ENCODE peak calls at places on chromosomes 1 and 21, in ten cellular contexts. M is WTC11; Z is body of pancreas; Q is H9; N is CD4-positive, alpha-beta T cell; T is GM13976; U is upper lobe of right lung; K is esophagus muscularis mucosa; J is uterus; I is progenitor cell of endocrine pancreas. P is an unnamed sample.

GRCh38 chr1:25515033-25515432 is 28.4 kb upstream of the LDLRAP1 start:
- DNase-seq in M (no peak), Z (no peak), Q (no peak), N (no peak), T (no peak), U (peak), K (no peak), J (no peak), I (no peak), P (no peak)

GRCh38 chr1:18546026-18546425 is 65.3 kb downstream of the KLHDC7A start:
- DNase-seq in M (no peak), Z (no peak), Q (no peak), N (no peak), T (no peak), U (no peak), K (no peak), J (no peak), I (no peak), P (no peak)

GRCh38 chr1:63322944-63323865 is 838 bp downstream of the FOXD3 start:
- DNase-seq in M (peak), Z (no peak), Q (peak), N (no peak), T (peak), U (no peak), K (no peak), J (no peak), I (peak), P (no peak)

GRCh38 chr1:43044572-43045361 is 86.1 kb upstream of the SLC2A1 start:
- DNase-seq in M (no peak), Z (peak), Q (no peak), N (no peak), T (no peak), U (no peak), K (no peak), J (no peak), I (no peak), P (no peak)

GRCh38 chr1:191034126-191034525 is 556.5 kb upstream of the BRINP3 start:
- DNase-seq in M (no peak), Z (no peak), Q (no peak), N (no peak), T (no peak), U (no peak), K (no peak), J (no peak), I (no peak), P (no peak)

GRCh38 chr21:42863504-42863870 is 15.9 kb downstream of the WDR4 start:
- DNase-seq in M (no peak), Z (peak), Q (no peak), N (no peak), T (no peak), U (no peak), K (no peak), J (no peak), I (no peak), P (no peak)

GRCh38 chr1:202154766-202155477 is 5.5 kb downstream of the PTPN7 start:
- DNase-seq in M (peak), Z (peak), Q (peak), N (peak), T (no peak), U (no peak), K (no peak), J (no peak), I (peak), P (no peak)

GRCh38 chr1:172018727-172019311 is 177.5 kb downstream of the DNM3 start:
- DNase-seq in M (no peak), Z (no peak), Q (no peak), N (no peak), T (no peak), U (no peak), K (no peak), J (no peak), I (no peak), P (no peak)

GRCh38 chr1:162213281-162213909 is 143.9 kb downstream of the NOS1AP start:
- DNase-seq in M (no peak), Z (peak), Q (no peak), N (no peak), T (no peak), U (peak), K (no peak), J (peak), I (no peak), P (no peak)

GRCh38 chr1:183989078-183989577 is 48.4 kb downstream of the COLGALT2 start:
- DNase-seq in M (no peak), Z (peak), Q (no peak), N (no peak), T (peak), U (no peak), K (no peak), J (peak), I (no peak), P (no peak)

GRCh38 chr1:101592861-101593260 is 356.0 kb downstream of the S1PR1 start:
- DNase-seq in M (no peak), Z (no peak), Q (no peak), N (no peak), T (no peak), U (no peak), K (no peak), J (no peak), I (no peak), P (no peak)

GRCh38 chr1:7613106-7613850 is 157.8 kb upstream of the VAMP3 start:
- DNase-seq in M (no peak), Z (no peak), Q (no peak), N (no peak), T (no peak), U (no peak), K (no peak), J (no peak), I (no peak), P (no peak)

GRCh38 chr1:222928212-222928611 is 113.4 kb downstream of the DISP1 start:
- DNase-seq in M (peak), Z (peak), Q (peak), N (no peak), T (no peak), U (peak), K (no peak), J (no peak), I (no peak), P (no peak)
- TF ChIP-seq CTCF in M (no peak), Z (no peak), Q (no peak), N (no peak), T (no peak), U (no peak), K (no peak), J (no peak), I (no peak), P (no peak)

GRCh38 chr1:52905376-52905698 is 16.2 kb downstream of the ECHDC2 start:
- DNase-seq in M (no peak), Z (no peak), Q (no peak), N (no peak), T (no peak), U (no peak), K (no peak), J (no peak), I (no peak), P (no peak)

GRCh38 chr1:52906135-52906603 is 15.4 kb downstream of the ECHDC2 start:
- DNase-seq in M (no peak), Z (no peak), Q (no peak), N (no peak), T (no peak), U (no peak), K (no peak), J (no peak), I (no peak), P (no peak)

GRCh38 chr1:52907812-52908153 is 13.8 kb downstream of the ECHDC2 start:
- DNase-seq in M (no peak), Z (no peak), Q (no peak), N (no peak), T (no peak), U (no peak), K (no peak), J (no peak), I (no peak), P (no peak)

GRCh38 chr1:52907068-52907811 is 14.3 kb downstream of the ECHDC2 start:
- DNase-seq in M (no peak), Z (no peak), Q (no peak), N (no peak), T (no peak), U (no peak), K (no peak), J (no peak), I (no peak), P (no peak)

GRCh38 chr1:52904590-52905375 is 16.8 kb downstream of the ECHDC2 start:
- DNase-seq in M (peak), Z (no peak), Q (peak), N (no peak), T (peak), U (no peak), K (no peak), J (no peak), I (no peak), P (no peak)
- TF ChIP-seq CTCF in M (no peak), Z (peak), Q (peak), N (peak), T (no peak), U (peak), K (no peak), J (peak), I (peak), P (peak)

DNA sequence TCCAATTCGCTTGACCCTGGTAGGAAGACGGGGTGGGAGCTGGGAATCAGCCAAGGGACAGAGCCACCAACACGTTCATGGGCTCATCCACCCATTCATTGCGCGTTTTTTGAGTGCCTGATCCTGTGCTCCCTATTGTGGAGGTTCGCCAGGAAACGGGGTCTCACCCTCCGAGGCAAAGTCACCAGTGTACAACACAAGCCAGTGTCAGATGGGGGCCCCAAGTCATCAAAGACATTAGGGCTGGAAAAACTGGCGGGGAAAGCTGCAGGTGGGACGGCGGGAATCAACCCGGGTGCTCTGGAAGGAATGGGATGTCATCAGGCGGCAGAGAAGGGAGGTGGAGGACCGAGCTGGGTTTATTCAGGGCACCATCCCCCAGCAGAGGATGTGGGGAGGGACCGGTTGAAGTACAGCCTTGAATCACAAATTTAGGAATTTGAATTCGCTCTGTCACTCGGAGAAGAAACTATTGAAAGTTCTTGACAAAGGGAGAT is 667 bp upstream of the NID1 start:
- DNase-seq in M (peak), Z (no peak), Q (no peak), N (no peak), T (no peak), U (no peak), K (no peak), J (no peak), I (no peak), P (no peak)
- TF ChIP-seq CTCF in M (no peak), Z (no peak), Q (no peak), N (no peak), T (no peak), U (no peak), K (no peak), J (no peak), I (no peak), P (no peak)

GRCh38 chr1:204600968-204601367 is 84.6 kb downstream of the LRRN2 start:
- DNase-seq in M (peak), Z (no peak), Q (peak), N (no peak), T (no peak), U (no peak), K (no peak), J (no peak), I (no peak), P (no peak)
- TF ChIP-seq CTCF in M (peak), Z (no peak), Q (peak), N (no peak), T (no peak), U (no peak), K (no peak), J (no peak), I (peak), P (peak)

DNA sequence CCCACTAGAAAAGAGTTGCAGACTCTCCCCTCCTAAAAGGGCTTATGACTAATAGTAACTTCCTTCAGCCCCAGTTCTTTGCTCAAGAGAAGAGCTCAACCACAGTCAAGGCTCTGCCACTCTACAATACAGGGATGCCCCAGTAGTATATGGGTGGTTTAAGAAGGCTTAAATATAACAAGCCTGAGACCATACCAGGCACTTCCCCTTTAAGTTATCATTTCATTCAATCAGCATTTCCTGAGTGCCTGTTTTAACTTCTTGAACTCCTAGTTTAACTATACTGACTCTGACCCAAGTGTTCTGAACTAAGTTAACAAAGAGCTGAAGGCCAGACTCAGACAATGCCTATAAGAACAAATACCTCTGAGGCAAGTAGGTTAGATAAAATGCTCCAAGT is 19.8 kb downstream of the PRPF38A start:
- DNase-seq in M (no peak), Z (no peak), Q (no peak), N (peak), T (no peak), U (no peak), K (no peak), J (no peak), I (no peak), P (no peak)
- TF ChIP-seq CTCF in M (no peak), Z (no peak), Q (no peak), N (no peak), T (no peak), U (no peak), K (no peak), J (no peak), I (no peak), P (no peak)

DNA sequence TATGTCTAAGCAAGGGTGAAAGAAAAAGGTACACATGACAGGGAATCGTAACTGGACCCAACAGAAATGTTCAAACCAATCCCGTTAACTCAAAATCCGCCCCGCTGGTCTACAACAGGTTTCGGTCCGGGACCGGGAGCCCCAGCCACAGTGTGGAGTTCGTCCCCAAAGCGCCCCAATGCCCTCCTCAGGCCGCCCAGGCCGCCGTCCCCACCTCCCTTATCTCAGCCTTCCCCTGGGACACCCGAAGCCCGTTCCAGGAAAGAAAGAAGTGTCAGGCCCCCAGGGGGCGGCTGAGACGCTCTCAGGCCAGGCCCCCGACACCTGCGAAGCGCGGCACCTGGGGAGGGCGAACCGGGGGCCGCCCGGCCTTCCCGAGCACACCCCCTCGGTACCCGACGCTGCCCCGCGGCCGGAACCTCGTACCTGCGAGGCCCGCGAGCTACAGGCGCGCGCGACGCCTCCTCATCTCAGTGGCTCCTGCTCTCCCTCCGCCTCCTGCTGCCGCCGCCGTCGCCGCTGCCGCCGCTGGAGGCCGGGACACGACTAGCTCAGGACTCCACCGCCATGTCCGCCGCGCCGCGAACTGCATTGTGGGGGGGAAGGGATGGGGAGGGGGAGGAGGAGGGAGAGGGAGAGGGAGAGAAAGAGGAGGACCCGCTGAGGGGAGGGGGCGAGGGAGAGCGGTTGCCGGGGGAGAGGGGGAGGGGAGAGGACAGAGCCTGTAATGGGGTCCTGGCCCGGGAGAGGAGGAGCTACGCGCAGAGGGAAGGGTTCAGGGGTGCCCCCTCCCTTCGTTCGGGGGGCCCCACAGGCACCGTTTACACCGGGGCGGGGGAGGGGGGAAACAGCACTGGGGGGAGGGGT is at the start of gene TUT4:
- DNase-seq in M (peak), Z (peak), Q (peak), N (peak), T (peak), U (peak), K (peak), J (peak), I (peak), P (peak)
- TF ChIP-seq CTCF in M (no peak), Z (no peak), Q (peak), N (peak), T (no peak), U (no peak), K (peak), J (no peak), I (peak), P (peak)

DNA sequence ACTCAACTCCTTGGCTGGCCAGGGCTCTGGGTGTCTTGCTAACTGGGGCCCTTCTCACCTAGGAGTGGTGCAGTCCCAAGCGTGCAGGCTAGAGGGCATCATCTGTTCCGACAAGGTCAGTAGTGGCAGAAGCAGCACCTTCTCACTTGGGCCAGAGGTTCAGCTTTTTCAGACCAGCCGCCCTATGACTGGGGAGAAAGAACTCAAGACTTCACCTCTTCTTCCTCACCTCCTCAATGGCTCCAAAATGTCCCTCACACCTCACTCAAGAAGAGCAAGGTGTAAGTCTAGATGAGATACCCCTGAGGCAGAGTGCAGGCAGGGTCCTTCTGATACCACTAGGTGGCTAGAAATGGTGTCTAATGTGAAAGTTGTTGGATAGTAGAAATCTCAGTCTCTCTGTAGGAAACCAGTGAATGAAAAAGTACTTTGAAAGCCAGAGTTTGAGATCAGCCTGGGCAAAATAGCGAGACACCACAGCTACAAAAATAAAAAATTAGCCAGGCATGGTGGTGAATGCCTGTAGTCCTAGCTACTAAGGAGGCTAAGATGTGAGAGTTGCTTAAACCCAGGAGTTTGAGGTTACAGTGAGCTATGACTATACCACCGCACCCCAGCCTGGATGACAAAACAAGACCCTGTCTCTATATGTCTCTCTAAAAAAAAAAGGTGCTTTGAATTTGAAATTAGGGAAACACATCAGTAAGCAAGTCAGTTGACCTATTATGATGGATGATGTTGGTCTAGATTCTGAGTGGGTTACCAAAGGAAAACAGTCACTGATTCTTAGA is 8.6 kb upstream of the IL20 start:
- DNase-seq in M (no peak), Z (no peak), Q (no peak), N (no peak), T (no peak), U (no peak), K (no peak), J (no peak), I (no peak), P (no peak)
- TF ChIP-seq CTCF in M (no peak), Z (no peak), Q (peak), N (peak), T (no peak), U (no peak), K (no peak), J (no peak), I (peak), P (peak)

GRCh38 chr1:227465256-227465655 is 98.1 kb upstream of the ZNF678 start:
- DNase-seq in M (peak), Z (no peak), Q (peak), N (no peak), T (no peak), U (no peak), K (no peak), J (no peak), I (no peak), P (no peak)
- TF ChIP-seq CTCF in M (peak), Z (no peak), Q (peak), N (no peak), T (no peak), U (no peak), K (no peak), J (no peak), I (peak), P (peak)

GRCh38 chr1:33048426-33048825 is 11.7 kb upstream of the AK2 start:
- DNase-seq in M (no peak), Z (no peak), Q (no peak), N (no peak), T (no peak), U (no peak), K (no peak), J (no peak), I (no peak), P (no peak)

GRCh38 chr1:33049381-33049780 is 12.7 kb upstream of the AK2 start:
- DNase-seq in M (no peak), Z (no peak), Q (no peak), N (no peak), T (no peak), U (no peak), K (no peak), J (no peak), I (no peak), P (no peak)

GRCh38 chr1:33047290-33047689 is 10.6 kb upstream of the AK2 start:
- DNase-seq in M (no peak), Z (no peak), Q (no peak), N (no peak), T (no peak), U (no peak), K (no peak), J (no peak), I (no peak), P (no peak)

GRCh38 chr1:33047839-33048305 is 11.2 kb upstream of the AK2 start:
- DNase-seq in M (no peak), Z (no peak), Q (no peak), N (no peak), T (no peak), U (no peak), K (no peak), J (no peak), I (no peak), P (no peak)

DNA sequence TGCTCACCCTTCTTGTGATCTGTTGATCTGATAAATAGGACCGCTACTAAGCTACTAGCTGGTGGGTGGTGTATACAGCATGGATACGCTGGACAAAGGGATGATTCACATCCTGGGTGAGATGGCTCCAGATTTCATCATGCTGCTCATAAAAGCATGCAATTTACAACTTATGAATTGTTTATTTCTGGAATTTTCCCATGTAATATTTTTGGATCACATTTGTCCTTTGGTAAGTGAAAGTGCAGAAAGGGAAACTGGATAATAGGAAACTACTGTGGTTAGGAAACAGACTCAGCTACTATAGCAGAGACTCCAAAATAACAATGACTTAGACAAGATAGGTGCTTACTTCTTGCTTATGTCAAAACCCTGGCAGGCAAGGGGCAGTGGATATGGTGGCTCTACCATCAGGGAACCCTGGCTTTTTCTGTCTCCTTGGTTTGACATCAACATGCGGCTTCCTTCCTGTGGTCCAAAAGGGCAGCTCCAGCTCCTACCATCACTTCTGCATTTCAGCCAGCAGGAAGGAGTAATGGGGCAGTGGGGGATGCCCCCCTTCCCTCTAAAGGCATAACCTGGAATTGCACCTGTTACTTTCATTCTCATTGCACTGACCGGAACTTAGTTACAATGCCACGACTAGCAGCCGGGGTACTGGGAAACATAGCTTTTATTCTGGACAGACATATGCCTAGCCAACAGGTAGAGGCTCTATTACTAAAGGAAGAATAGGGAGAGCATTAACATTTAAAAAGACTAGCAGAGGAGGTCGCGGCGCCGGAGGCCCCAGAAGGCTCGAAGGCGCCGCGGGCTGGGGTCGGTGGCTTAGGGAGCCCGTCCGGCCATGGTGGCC is 13.8 kb upstream of the AK2 start:
- DNase-seq in M (peak), Z (no peak), Q (no peak), N (no peak), T (no peak), U (no peak), K (no peak), J (no peak), I (no peak), P (no peak)
- TF ChIP-seq CTCF in M (no peak), Z (no peak), Q (peak), N (no peak), T (no peak), U (no peak), K (no peak), J (no peak), I (no peak), P (no peak)